ENCODE peak calls at places on chromosomes 12 and 14, in ten cellular contexts. One of them, this sample, is unnamed.
A peak's percentile ranks its signal among the peaks of the same experiment; 100 is the strongest.

GRCh38 chr12:107492393-107493134 is 193.0 kb upstream of the PWP1 start:
- DNase-seq in glomerular endothelial cell: no peak
- DNase-seq in stimulated activated CD4-positive, alpha-beta T cell treated with anti-CD3 and anti-CD28 coated beads, Interleukin-2, amount 100 ng/mL, for 24 hours: peak; percentile 5
- DNase-seq in CD8-positive, alpha-beta T cell: no peak
- DNase-seq in HTR-8/SVneo: no peak
- DNase-seq in D341Med: no peak
- DNase-seq in EH: no peak
- DNase-seq in stimulated activated effector memory CD8-positive, alpha-beta T cell treated with anti-CD3 and anti-CD28 coated beads, Interleukin-12 subunit alpha, Interleukin-12 subunit beta, amount 100 ng/mL, for 72 hours: no peak
- DNase-seq in iPS DF 19.7: no peak
- DNase-seq in NCI-H526: no peak
- DNase-seq in this sample: no peak

GRCh38 chr12:78863482-78864427 is 819 bp upstream of the SYT1 start:
- DNase-seq in stimulated activated CD4-positive, alpha-beta T cell treated with anti-CD3 and anti-CD28 coated beads, Interleukin-2, amount 100 ng/mL, for 24 hours: no peak
- DNase-seq in EH: peak; percentile 24
- DNase-seq in NCI-H526: peak; percentile 68
- DNase-seq in stimulated activated effector memory CD8-positive, alpha-beta T cell treated with anti-CD3 and anti-CD28 coated beads, Interleukin-12 subunit alpha, Interleukin-12 subunit beta, amount 100 ng/mL, for 72 hours: no peak
- DNase-seq in iPS DF 19.7: peak; percentile 69
- DNase-seq in D341Med: peak; percentile 84
- DNase-seq in CD8-positive, alpha-beta T cell: no peak
- DNase-seq in glomerular endothelial cell: no peak
- DNase-seq in HTR-8/SVneo: peak; percentile 41
- DNase-seq in this sample: peak; percentile 49

GRCh38 chr12:70007687-70008086 is 182.7 kb downstream of the MYRFL start:
- DNase-seq in stimulated activated CD4-positive, alpha-beta T cell treated with anti-CD3 and anti-CD28 coated beads, Interleukin-2, amount 100 ng/mL, for 24 hours: no peak
- DNase-seq in iPS DF 19.7: no peak
- DNase-seq in HTR-8/SVneo: no peak
- DNase-seq in NCI-H526: no peak
- DNase-seq in CD8-positive, alpha-beta T cell: no peak
- DNase-seq in glomerular endothelial cell: no peak
- DNase-seq in stimulated activated effector memory CD8-positive, alpha-beta T cell treated with anti-CD3 and anti-CD28 coated beads, Interleukin-12 subunit alpha, Interleukin-12 subunit beta, amount 100 ng/mL, for 72 hours: no peak
- DNase-seq in EH: no peak
- DNase-seq in D341Med: no peak
- DNase-seq in this sample: no peak

GRCh38 chr14:21923820-21924219 is 250.2 kb upstream of the OR4E1 start:
- DNase-seq in HTR-8/SVneo: no peak
- DNase-seq in glomerular endothelial cell: no peak
- DNase-seq in NCI-H526: no peak
- DNase-seq in EH: no peak
- DNase-seq in iPS DF 19.7: no peak
- DNase-seq in stimulated activated effector memory CD8-positive, alpha-beta T cell treated with anti-CD3 and anti-CD28 coated beads, Interleukin-12 subunit alpha, Interleukin-12 subunit beta, amount 100 ng/mL, for 72 hours: no peak
- DNase-seq in stimulated activated CD4-positive, alpha-beta T cell treated with anti-CD3 and anti-CD28 coated beads, Interleukin-2, amount 100 ng/mL, for 24 hours: no peak
- DNase-seq in CD8-positive, alpha-beta T cell: peak; percentile 54
- DNase-seq in D341Med: no peak
- DNase-seq in this sample: no peak

GRCh38 chr12:107891967-107892366 is 117.5 kb downstream of the ASCL4 start:
- DNase-seq in stimulated activated CD4-positive, alpha-beta T cell treated with anti-CD3 and anti-CD28 coated beads, Interleukin-2, amount 100 ng/mL, for 24 hours: no peak
- DNase-seq in glomerular endothelial cell: no peak
- DNase-seq in CD8-positive, alpha-beta T cell: no peak
- DNase-seq in NCI-H526: peak; percentile 46
- DNase-seq in D341Med: no peak
- DNase-seq in stimulated activated effector memory CD8-positive, alpha-beta T cell treated with anti-CD3 and anti-CD28 coated beads, Interleukin-12 subunit alpha, Interleukin-12 subunit beta, amount 100 ng/mL, for 72 hours: no peak
- DNase-seq in HTR-8/SVneo: no peak
- DNase-seq in iPS DF 19.7: no peak
- DNase-seq in EH: peak; percentile 26
- DNase-seq in this sample: no peak

GRCh38 chr12:132423251-132424117 is 66.5 kb upstream of the FBRSL1 start:
- DNase-seq in EH: no peak
- DNase-seq in D341Med: peak; percentile 60
- DNase-seq in stimulated activated CD4-positive, alpha-beta T cell treated with anti-CD3 and anti-CD28 coated beads, Interleukin-2, amount 100 ng/mL, for 24 hours: no peak
- DNase-seq in NCI-H526: peak; percentile 64
- DNase-seq in iPS DF 19.7: no peak
- DNase-seq in HTR-8/SVneo: no peak
- DNase-seq in glomerular endothelial cell: no peak
- DNase-seq in stimulated activated effector memory CD8-positive, alpha-beta T cell treated with anti-CD3 and anti-CD28 coated beads, Interleukin-12 subunit alpha, Interleukin-12 subunit beta, amount 100 ng/mL, for 72 hours: no peak
- DNase-seq in CD8-positive, alpha-beta T cell: no peak
- DNase-seq in this sample: no peak

GRCh38 chr14:34020014-34020413 is 69.1 kb upstream of the EGLN3 start:
- DNase-seq in CD8-positive, alpha-beta T cell: no peak
- DNase-seq in stimulated activated effector memory CD8-positive, alpha-beta T cell treated with anti-CD3 and anti-CD28 coated beads, Interleukin-12 subunit alpha, Interleukin-12 subunit beta, amount 100 ng/mL, for 72 hours: no peak
- DNase-seq in NCI-H526: no peak
- DNase-seq in D341Med: no peak
- DNase-seq in stimulated activated CD4-positive, alpha-beta T cell treated with anti-CD3 and anti-CD28 coated beads, Interleukin-2, amount 100 ng/mL, for 24 hours: no peak
- DNase-seq in glomerular endothelial cell: no peak
- DNase-seq in iPS DF 19.7: no peak
- DNase-seq in EH: no peak
- DNase-seq in HTR-8/SVneo: no peak
- DNase-seq in this sample: no peak

GRCh38 chr12:52879394-52880351 is 25.2 kb downstream of the KRT8 start:
- DNase-seq in HTR-8/SVneo: peak; percentile 82
- DNase-seq in stimulated activated CD4-positive, alpha-beta T cell treated with anti-CD3 and anti-CD28 coated beads, Interleukin-2, amount 100 ng/mL, for 24 hours: peak; percentile 77
- DNase-seq in CD8-positive, alpha-beta T cell: peak; percentile 82
- DNase-seq in iPS DF 19.7: peak; percentile 91
- DNase-seq in stimulated activated effector memory CD8-positive, alpha-beta T cell treated with anti-CD3 and anti-CD28 coated beads, Interleukin-12 subunit alpha, Interleukin-12 subunit beta, amount 100 ng/mL, for 72 hours: peak; percentile 57
- DNase-seq in D341Med: peak; percentile 84
- DNase-seq in NCI-H526: peak; percentile 96
- DNase-seq in glomerular endothelial cell: no peak
- DNase-seq in EH: peak; percentile 91
- DNase-seq in this sample: peak; percentile 80

GRCh38 chr14:54564071-54564798 is 2.7 kb upstream of the SAMD4A start:
- DNase-seq in CD8-positive, alpha-beta T cell: no peak
- DNase-seq in stimulated activated CD4-positive, alpha-beta T cell treated with anti-CD3 and anti-CD28 coated beads, Interleukin-2, amount 100 ng/mL, for 24 hours: no peak
- DNase-seq in EH: peak; percentile 50
- DNase-seq in iPS DF 19.7: no peak
- DNase-seq in NCI-H526: peak; percentile 47
- DNase-seq in HTR-8/SVneo: peak; percentile 45
- DNase-seq in D341Med: no peak
- DNase-seq in glomerular endothelial cell: no peak
- DNase-seq in stimulated activated effector memory CD8-positive, alpha-beta T cell treated with anti-CD3 and anti-CD28 coated beads, Interleukin-12 subunit alpha, Interleukin-12 subunit beta, amount 100 ng/mL, for 72 hours: no peak
- DNase-seq in this sample: no peak

GRCh38 chr12:30902606-30903005 is 23.9 kb upstream of the TSPAN11 start:
- DNase-seq in stimulated activated CD4-positive, alpha-beta T cell treated with anti-CD3 and anti-CD28 coated beads, Interleukin-2, amount 100 ng/mL, for 24 hours: no peak
- DNase-seq in glomerular endothelial cell: no peak
- DNase-seq in D341Med: no peak
- DNase-seq in iPS DF 19.7: no peak
- DNase-seq in CD8-positive, alpha-beta T cell: no peak
- DNase-seq in HTR-8/SVneo: no peak
- DNase-seq in stimulated activated effector memory CD8-positive, alpha-beta T cell treated with anti-CD3 and anti-CD28 coated beads, Interleukin-12 subunit alpha, Interleukin-12 subunit beta, amount 100 ng/mL, for 72 hours: no peak
- DNase-seq in EH: no peak
- DNase-seq in NCI-H526: no peak
- DNase-seq in this sample: no peak

GRCh38 chr12:120230326-120230973 is 29.5 kb upstream of the RPLP0 start:
- DNase-seq in NCI-H526: no peak
- DNase-seq in D341Med: no peak
- DNase-seq in stimulated activated CD4-positive, alpha-beta T cell treated with anti-CD3 and anti-CD28 coated beads, Interleukin-2, amount 100 ng/mL, for 24 hours: no peak
- DNase-seq in glomerular endothelial cell: no peak
- DNase-seq in EH: peak; percentile 98
- DNase-seq in HTR-8/SVneo: peak; percentile 92
- DNase-seq in CD8-positive, alpha-beta T cell: no peak
- DNase-seq in stimulated activated effector memory CD8-positive, alpha-beta T cell treated with anti-CD3 and anti-CD28 coated beads, Interleukin-12 subunit alpha, Interleukin-12 subunit beta, amount 100 ng/mL, for 72 hours: no peak
- DNase-seq in iPS DF 19.7: peak; percentile 98
- DNase-seq in this sample: peak; percentile 73

GRCh38 chr14:32457213-32457920 is 128.3 kb downstream of the AKAP6 start:
- DNase-seq in NCI-H526: no peak
- DNase-seq in stimulated activated CD4-positive, alpha-beta T cell treated with anti-CD3 and anti-CD28 coated beads, Interleukin-2, amount 100 ng/mL, for 24 hours: no peak
- DNase-seq in D341Med: no peak
- DNase-seq in iPS DF 19.7: no peak
- DNase-seq in stimulated activated effector memory CD8-positive, alpha-beta T cell treated with anti-CD3 and anti-CD28 coated beads, Interleukin-12 subunit alpha, Interleukin-12 subunit beta, amount 100 ng/mL, for 72 hours: no peak
- DNase-seq in glomerular endothelial cell: no peak
- DNase-seq in CD8-positive, alpha-beta T cell: no peak
- DNase-seq in HTR-8/SVneo: peak; percentile 10
- DNase-seq in EH: peak; percentile 94
- DNase-seq in this sample: no peak

GRCh38 chr12:49800421-49801140 is 27.6 kb downstream of the NCKAP5L start:
- DNase-seq in NCI-H526: no peak
- DNase-seq in D341Med: no peak
- DNase-seq in HTR-8/SVneo: no peak
- DNase-seq in stimulated activated effector memory CD8-positive, alpha-beta T cell treated with anti-CD3 and anti-CD28 coated beads, Interleukin-12 subunit alpha, Interleukin-12 subunit beta, amount 100 ng/mL, for 72 hours: no peak
- DNase-seq in glomerular endothelial cell: no peak
- DNase-seq in CD8-positive, alpha-beta T cell: no peak
- DNase-seq in EH: no peak
- DNase-seq in stimulated activated CD4-positive, alpha-beta T cell treated with anti-CD3 and anti-CD28 coated beads, Interleukin-2, amount 100 ng/mL, for 24 hours: no peak
- DNase-seq in iPS DF 19.7: no peak
- DNase-seq in this sample: peak; percentile 24

GRCh38 chr14:68527329-68527851 is 265.5 kb downstream of the ZFP36L1 start:
- DNase-seq in iPS DF 19.7: no peak
- DNase-seq in EH: peak; percentile 50
- DNase-seq in CD8-positive, alpha-beta T cell: no peak
- DNase-seq in NCI-H526: no peak
- DNase-seq in stimulated activated effector memory CD8-positive, alpha-beta T cell treated with anti-CD3 and anti-CD28 coated beads, Interleukin-12 subunit alpha, Interleukin-12 subunit beta, amount 100 ng/mL, for 72 hours: no peak
- DNase-seq in stimulated activated CD4-positive, alpha-beta T cell treated with anti-CD3 and anti-CD28 coated beads, Interleukin-2, amount 100 ng/mL, for 24 hours: no peak
- DNase-seq in D341Med: no peak
- DNase-seq in glomerular endothelial cell: no peak
- DNase-seq in HTR-8/SVneo: no peak
- DNase-seq in this sample: no peak

GRCh38 chr12:12883369-12884001 is 7.9 kb upstream of the GPRC5A start:
- DNase-seq in stimulated activated CD4-positive, alpha-beta T cell treated with anti-CD3 and anti-CD28 coated beads, Interleukin-2, amount 100 ng/mL, for 24 hours: no peak
- DNase-seq in glomerular endothelial cell: no peak
- DNase-seq in CD8-positive, alpha-beta T cell: no peak
- DNase-seq in iPS DF 19.7: no peak
- DNase-seq in NCI-H526: no peak
- DNase-seq in D341Med: no peak
- DNase-seq in EH: peak; percentile 73
- DNase-seq in stimulated activated effector memory CD8-positive, alpha-beta T cell treated with anti-CD3 and anti-CD28 coated beads, Interleukin-12 subunit alpha, Interleukin-12 subunit beta, amount 100 ng/mL, for 72 hours: no peak
- DNase-seq in HTR-8/SVneo: no peak
- DNase-seq in this sample: no peak

GRCh38 chr14:73209943-73210342 is 27.4 kb upstream of the PAPLN start:
- DNase-seq in glomerular endothelial cell: no peak
- DNase-seq in stimulated activated CD4-positive, alpha-beta T cell treated with anti-CD3 and anti-CD28 coated beads, Interleukin-2, amount 100 ng/mL, for 24 hours: no peak
- DNase-seq in HTR-8/SVneo: no peak
- DNase-seq in D341Med: no peak
- DNase-seq in iPS DF 19.7: no peak
- DNase-seq in EH: peak; percentile 64
- DNase-seq in stimulated activated effector memory CD8-positive, alpha-beta T cell treated with anti-CD3 and anti-CD28 coated beads, Interleukin-12 subunit alpha, Interleukin-12 subunit beta, amount 100 ng/mL, for 72 hours: no peak
- DNase-seq in NCI-H526: no peak
- DNase-seq in CD8-positive, alpha-beta T cell: no peak
- DNase-seq in this sample: no peak

GRCh38 chr14:95463173-95463901 is 53.1 kb downstream of the SYNE3 start:
- DNase-seq in iPS DF 19.7: no peak
- DNase-seq in glomerular endothelial cell: no peak
- DNase-seq in D341Med: no peak
- DNase-seq in HTR-8/SVneo: no peak
- DNase-seq in CD8-positive, alpha-beta T cell: peak; percentile 79
- DNase-seq in stimulated activated effector memory CD8-positive, alpha-beta T cell treated with anti-CD3 and anti-CD28 coated beads, Interleukin-12 subunit alpha, Interleukin-12 subunit beta, amount 100 ng/mL, for 72 hours: no peak
- DNase-seq in NCI-H526: peak; percentile 79
- DNase-seq in stimulated activated CD4-positive, alpha-beta T cell treated with anti-CD3 and anti-CD28 coated beads, Interleukin-2, amount 100 ng/mL, for 24 hours: peak; percentile 14
- DNase-seq in EH: no peak
- DNase-seq in this sample: no peak

GRCh38 chr12:31832740-31833540 is 104.1 kb upstream of the AMN1 start:
- DNase-seq in stimulated activated CD4-positive, alpha-beta T cell treated with anti-CD3 and anti-CD28 coated beads, Interleukin-2, amount 100 ng/mL, for 24 hours: peak; percentile 17
- DNase-seq in CD8-positive, alpha-beta T cell: peak; percentile 63
- DNase-seq in glomerular endothelial cell: no peak
- DNase-seq in D341Med: no peak
- DNase-seq in stimulated activated effector memory CD8-positive, alpha-beta T cell treated with anti-CD3 and anti-CD28 coated beads, Interleukin-12 subunit alpha, Interleukin-12 subunit beta, amount 100 ng/mL, for 72 hours: peak; percentile 5
- DNase-seq in NCI-H526: no peak
- DNase-seq in iPS DF 19.7: no peak
- DNase-seq in EH: no peak
- DNase-seq in HTR-8/SVneo: no peak
- DNase-seq in this sample: no peak

GRCh38 chr12:9115731-9116689 is at the start of gene A2M:
- DNase-seq in HTR-8/SVneo: no peak
- DNase-seq in stimulated activated effector memory CD8-positive, alpha-beta T cell treated with anti-CD3 and anti-CD28 coated beads, Interleukin-12 subunit alpha, Interleukin-12 subunit beta, amount 100 ng/mL, for 72 hours: no peak
- DNase-seq in EH: peak; percentile 64
- DNase-seq in D341Med: no peak
- DNase-seq in stimulated activated CD4-positive, alpha-beta T cell treated with anti-CD3 and anti-CD28 coated beads, Interleukin-2, amount 100 ng/mL, for 24 hours: no peak
- DNase-seq in iPS DF 19.7: no peak
- DNase-seq in NCI-H526: no peak
- DNase-seq in CD8-positive, alpha-beta T cell: no peak
- DNase-seq in glomerular endothelial cell: no peak
- DNase-seq in this sample: no peak

GRCh38 chr12:52722680-52723079 is 19.4 kb upstream of the KRT77 start:
- DNase-seq in EH: no peak
- DNase-seq in stimulated activated CD4-positive, alpha-beta T cell treated with anti-CD3 and anti-CD28 coated beads, Interleukin-2, amount 100 ng/mL, for 24 hours: no peak
- DNase-seq in iPS DF 19.7: no peak
- DNase-seq in stimulated activated effector memory CD8-positive, alpha-beta T cell treated with anti-CD3 and anti-CD28 coated beads, Interleukin-12 subunit alpha, Interleukin-12 subunit beta, amount 100 ng/mL, for 72 hours: no peak
- DNase-seq in D341Med: no peak
- DNase-seq in HTR-8/SVneo: no peak
- DNase-seq in CD8-positive, alpha-beta T cell: no peak
- DNase-seq in glomerular endothelial cell: no peak
- DNase-seq in NCI-H526: no peak
- DNase-seq in this sample: no peak

GRCh38 chr12:69514845-69515244 is 44.7 kb downstream of the FRS2 start:
- DNase-seq in EH: no peak
- DNase-seq in iPS DF 19.7: no peak
- DNase-seq in stimulated activated CD4-positive, alpha-beta T cell treated with anti-CD3 and anti-CD28 coated beads, Interleukin-2, amount 100 ng/mL, for 24 hours: no peak
- DNase-seq in glomerular endothelial cell: no peak
- DNase-seq in stimulated activated effector memory CD8-positive, alpha-beta T cell treated with anti-CD3 and anti-CD28 coated beads, Interleukin-12 subunit alpha, Interleukin-12 subunit beta, amount 100 ng/mL, for 72 hours: no peak
- DNase-seq in NCI-H526: no peak
- DNase-seq in HTR-8/SVneo: no peak
- DNase-seq in CD8-positive, alpha-beta T cell: no peak
- DNase-seq in D341Med: no peak
- DNase-seq in this sample: no peak

GRCh38 chr14:29900609-29901350 is 26.9 kb downstream of the PRKD1 start:
- DNase-seq in CD8-positive, alpha-beta T cell: no peak
- DNase-seq in glomerular endothelial cell: no peak
- DNase-seq in EH: peak; percentile 41
- DNase-seq in iPS DF 19.7: no peak
- DNase-seq in stimulated activated effector memory CD8-positive, alpha-beta T cell treated with anti-CD3 and anti-CD28 coated beads, Interleukin-12 subunit alpha, Interleukin-12 subunit beta, amount 100 ng/mL, for 72 hours: no peak
- DNase-seq in stimulated activated CD4-positive, alpha-beta T cell treated with anti-CD3 and anti-CD28 coated beads, Interleukin-2, amount 100 ng/mL, for 24 hours: no peak
- DNase-seq in D341Med: no peak
- DNase-seq in HTR-8/SVneo: no peak
- DNase-seq in NCI-H526: no peak
- DNase-seq in this sample: no peak

GRCh38 chr12:80099259-80099658 is at the start of gene OTOGL:
- DNase-seq in stimulated activated effector memory CD8-positive, alpha-beta T cell treated with anti-CD3 and anti-CD28 coated beads, Interleukin-12 subunit alpha, Interleukin-12 subunit beta, amount 100 ng/mL, for 72 hours: no peak
- DNase-seq in CD8-positive, alpha-beta T cell: no peak
- DNase-seq in stimulated activated CD4-positive, alpha-beta T cell treated with anti-CD3 and anti-CD28 coated beads, Interleukin-2, amount 100 ng/mL, for 24 hours: no peak
- DNase-seq in HTR-8/SVneo: no peak
- DNase-seq in EH: no peak
- DNase-seq in glomerular endothelial cell: no peak
- DNase-seq in D341Med: no peak
- DNase-seq in iPS DF 19.7: no peak
- DNase-seq in NCI-H526: no peak
- DNase-seq in this sample: no peak

GRCh38 chr12:66092559-66093269 is 37.8 kb downstream of the LLPH start:
- DNase-seq in CD8-positive, alpha-beta T cell: no peak
- DNase-seq in NCI-H526: no peak
- DNase-seq in glomerular endothelial cell: no peak
- DNase-seq in HTR-8/SVneo: no peak
- DNase-seq in D341Med: no peak
- DNase-seq in iPS DF 19.7: no peak
- DNase-seq in EH: peak; percentile 57
- DNase-seq in stimulated activated CD4-positive, alpha-beta T cell treated with anti-CD3 and anti-CD28 coated beads, Interleukin-2, amount 100 ng/mL, for 24 hours: no peak
- DNase-seq in stimulated activated effector memory CD8-positive, alpha-beta T cell treated with anti-CD3 and anti-CD28 coated beads, Interleukin-12 subunit alpha, Interleukin-12 subunit beta, amount 100 ng/mL, for 72 hours: no peak
- DNase-seq in this sample: no peak

GRCh38 chr14:90060312-90060964 is 1.4 kb upstream of the KCNK13 start:
- DNase-seq in NCI-H526: peak; percentile 79
- DNase-seq in iPS DF 19.7: no peak
- DNase-seq in EH: peak; percentile 55
- DNase-seq in stimulated activated CD4-positive, alpha-beta T cell treated with anti-CD3 and anti-CD28 coated beads, Interleukin-2, amount 100 ng/mL, for 24 hours: peak; percentile 69
- DNase-seq in HTR-8/SVneo: peak; percentile 43
- DNase-seq in D341Med: peak; percentile 92
- DNase-seq in glomerular endothelial cell: no peak
- DNase-seq in CD8-positive, alpha-beta T cell: no peak
- DNase-seq in stimulated activated effector memory CD8-positive, alpha-beta T cell treated with anti-CD3 and anti-CD28 coated beads, Interleukin-12 subunit alpha, Interleukin-12 subunit beta, amount 100 ng/mL, for 72 hours: peak; percentile 51
- DNase-seq in this sample: peak; percentile 61

GRCh38 chr14:56555921-56556570 is 23.6 kb upstream of the TMEM260 start:
- DNase-seq in HTR-8/SVneo: peak; percentile 74
- DNase-seq in glomerular endothelial cell: no peak
- DNase-seq in iPS DF 19.7: peak; percentile 54
- DNase-seq in NCI-H526: peak; percentile 41
- DNase-seq in D341Med: peak; percentile 57
- DNase-seq in EH: peak; percentile 13
- DNase-seq in stimulated activated CD4-positive, alpha-beta T cell treated with anti-CD3 and anti-CD28 coated beads, Interleukin-2, amount 100 ng/mL, for 24 hours: no peak
- DNase-seq in stimulated activated effector memory CD8-positive, alpha-beta T cell treated with anti-CD3 and anti-CD28 coated beads, Interleukin-12 subunit alpha, Interleukin-12 subunit beta, amount 100 ng/mL, for 72 hours: no peak
- DNase-seq in CD8-positive, alpha-beta T cell: no peak
- DNase-seq in this sample: no peak

GRCh38 chr14:24394275-24394674 is 4.5 kb upstream of the NYNRIN start:
- DNase-seq in iPS DF 19.7: no peak
- DNase-seq in stimulated activated effector memory CD8-positive, alpha-beta T cell treated with anti-CD3 and anti-CD28 coated beads, Interleukin-12 subunit alpha, Interleukin-12 subunit beta, amount 100 ng/mL, for 72 hours: no peak
- DNase-seq in stimulated activated CD4-positive, alpha-beta T cell treated with anti-CD3 and anti-CD28 coated beads, Interleukin-2, amount 100 ng/mL, for 24 hours: no peak
- DNase-seq in glomerular endothelial cell: no peak
- DNase-seq in NCI-H526: no peak
- DNase-seq in CD8-positive, alpha-beta T cell: no peak
- DNase-seq in D341Med: no peak
- DNase-seq in EH: no peak
- DNase-seq in HTR-8/SVneo: no peak
- DNase-seq in this sample: no peak

GRCh38 chr12:53867216-53868012 is 71.2 kb upstream of the HOXC13 start:
- DNase-seq in stimulated activated effector memory CD8-positive, alpha-beta T cell treated with anti-CD3 and anti-CD28 coated beads, Interleukin-12 subunit alpha, Interleukin-12 subunit beta, amount 100 ng/mL, for 72 hours: no peak
- DNase-seq in stimulated activated CD4-positive, alpha-beta T cell treated with anti-CD3 and anti-CD28 coated beads, Interleukin-2, amount 100 ng/mL, for 24 hours: no peak
- DNase-seq in glomerular endothelial cell: no peak
- DNase-seq in CD8-positive, alpha-beta T cell: no peak
- DNase-seq in EH: peak; percentile 73
- DNase-seq in HTR-8/SVneo: peak; percentile 43
- DNase-seq in iPS DF 19.7: peak; percentile 28
- DNase-seq in D341Med: no peak
- DNase-seq in NCI-H526: no peak
- DNase-seq in this sample: no peak